ENCODE peak calls at places on chromosomes 3 and 15, in five cellular contexts. K is H1, U is A549, B is stomach, P is upper lobe of left lung. T is an unnamed sample.

GRCh38 chr15:75811616-75812015 is 31.6 kb upstream of the UBE2Q2 start:
- DNase-seq in K (no peak), U (no peak), B (no peak), P (no peak), T (no peak)

GRCh38 chr3:56970401-56971002 is 90.0 kb upstream of the SPATA12 start:
- DNase-seq in K (no peak), U (no peak), B (no peak), P (no peak), T (no peak)

GRCh38 chr3:152113413-152113812 is 155.3 kb upstream of the MBNL1 start:
- DNase-seq in K (no peak), U (no peak), B (no peak), P (no peak), T (no peak)

GRCh38 chr15:34084086-34084485 is 17.6 kb downstream of the EMC7 start:
- DNase-seq in K (no peak), U (no peak), B (no peak), P (no peak), T (no peak)

GRCh38 chr3:169666501-169667379 is 3.2 kb upstream of the MECOM start:
- DNase-seq in K (peak; percentile 60), U (no peak), B (peak; percentile 58), P (peak; percentile 78), T (no peak)

GRCh38 chr3:101829066-101829830 is 20.1 kb upstream of the NFKBIZ start:
- DNase-seq in K (no peak), U (no peak), B (peak; percentile 42), P (no peak), T (peak; percentile 79)

GRCh38 chr15:44726568-44727461 is 9.5 kb upstream of the TRIM69 start:
- DNase-seq in K (no peak), U (peak; percentile 35), B (peak; percentile 49), P (no peak), T (no peak)

GRCh38 chr3:47324278-47324865 is 41.6 kb downstream of the KLHL18 start:
- DNase-seq in K (peak; percentile 75), U (peak; percentile 50), B (peak; percentile 52), P (no peak), T (no peak)

GRCh38 chr15:28043625-28044520 is 55.2 kb downstream of the OCA2 start:
- DNase-seq in K (no peak), U (no peak), B (no peak), P (no peak), T (no peak)

GRCh38 chr3:58651268-58651667 is 15.3 kb downstream of the FAM3D start:
- DNase-seq in K (no peak), U (no peak), B (no peak), P (no peak), T (no peak)

GRCh38 chr3:77898621-77899020 is 858.7 kb downstream of the ROBO2 start:
- DNase-seq in K (no peak), U (no peak), B (no peak), P (no peak), T (no peak)

GRCh38 chr3:172646439-172647015 is 64.3 kb downstream of the NCEH1 start:
- DNase-seq in K (no peak), U (no peak), B (no peak), P (no peak), T (no peak)

GRCh38 chr3:131568460-131568859 is 65.7 kb upstream of the MRPL3 start:
- DNase-seq in K (no peak), U (no peak), B (no peak), P (no peak), T (no peak)

GRCh38 chr15:22888120-22888859 is 49.8 kb downstream of the NIPA2 start:
- DNase-seq in K (no peak), U (peak; percentile 71), B (no peak), P (no peak), T (no peak)

GRCh38 chr15:59335197-59335786 is 37.4 kb downstream of the MYO1E start:
- DNase-seq in K (no peak), U (no peak), B (no peak), P (no peak), T (no peak)

GRCh38 chr3:156160653-156161052 is 40.3 kb downstream of the KCNAB1 start:
- DNase-seq in K (no peak), U (no peak), B (no peak), P (no peak), T (no peak)

GRCh38 chr15:46848704-46849103 is 868.6 kb upstream of the SEMA6D start:
- DNase-seq in K (no peak), U (no peak), B (no peak), P (no peak), T (no peak)

GRCh38 chr3:108757404-108757982 is at the start of gene RETNLB:
- DNase-seq in K (no peak), U (no peak), B (peak; percentile 73), P (no peak), T (no peak)

GRCh38 chr15:65771870-65772269 is 20.2 kb downstream of the DENND4A start:
- DNase-seq in K (no peak), U (no peak), B (no peak), P (no peak), T (no peak)

GRCh38 chr15:49313650-49314049 is 109.4 kb upstream of the FGF7 start:
- DNase-seq in K (no peak), U (no peak), B (no peak), P (no peak), T (no peak)

GRCh38 chr3:192817053-192817452 is 89.7 kb upstream of the FGF12 start:
- DNase-seq in K (no peak), U (no peak), B (no peak), P (no peak), T (no peak)

GRCh38 chr3:38006445-38006995 is 15.9 kb downstream of the VILL start:
- DNase-seq in K (no peak), U (no peak), B (no peak), P (peak; percentile 83), T (no peak)

GRCh38 chr15:45795487-45796069 is 160.7 kb downstream of the SQOR start:
- DNase-seq in K (no peak), U (no peak), B (peak; percentile 31), P (no peak), T (no peak)

GRCh38 chr3:68007621-68008226 is 353.3 kb upstream of the SUCLG2 start:
- DNase-seq in K (peak; percentile 73), U (no peak), B (no peak), P (peak; percentile 69), T (no peak)

GRCh38 chr15:68666120-68666811 is 87.5 kb downstream of the CORO2B start:
- DNase-seq in K (peak; percentile 55), U (no peak), B (no peak), P (no peak), T (peak; percentile 55)

GRCh38 chr3:15284121-15284889 is 48.1 kb downstream of the SH3BP5 start:
- DNase-seq in K (no peak), U (no peak), B (no peak), P (no peak), T (no peak)
- H3K4me1 ChIP-seq in K (peaks cover 5% of the 10 kb centered on the region), U (peaks cover 4% of the 10 kb centered on the region), B (no peaks in the 10 kb centered on the region), P (peaks cover 71% of the 10 kb centered on the region), T (peaks cover 32% of the 10 kb centered on the region)

DNA sequence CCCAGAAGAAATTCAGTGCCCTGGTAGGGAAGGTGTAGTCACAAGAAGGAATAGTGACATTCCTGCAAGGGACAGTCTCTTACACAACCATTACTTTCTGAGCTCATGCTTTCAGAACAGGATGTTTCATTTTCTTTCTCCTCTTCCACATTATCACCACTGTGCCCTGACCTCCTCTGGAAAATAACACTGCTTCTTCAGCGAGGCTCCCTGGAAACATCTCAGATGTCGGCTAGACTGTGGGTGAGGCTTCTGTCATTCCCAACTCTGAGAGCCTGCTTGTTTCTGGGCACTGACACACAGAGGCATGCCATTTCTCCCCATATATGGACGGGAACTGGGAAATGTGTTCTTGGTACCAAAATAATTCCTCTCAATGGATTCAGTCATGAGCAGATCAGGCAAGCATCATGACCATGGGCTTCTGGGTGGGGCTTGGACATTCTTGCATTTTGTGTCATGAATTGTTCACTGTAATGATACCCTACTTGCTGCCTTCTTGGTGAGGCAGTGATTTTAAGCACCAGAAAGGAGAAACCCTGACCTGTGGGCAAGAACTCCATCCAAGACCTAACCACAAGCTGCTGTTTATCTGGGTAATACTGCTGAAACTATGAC is 14.3 kb upstream of the TNFAIP8L3 start:
- DNase-seq in K (no peak), U (no peak), B (no peak), P (no peak), T (no peak)
- TF ChIP-seq EP300 in K (no peak), U (no peak), B (no peak), P (no peak), T (peak; percentile 20)

DNA sequence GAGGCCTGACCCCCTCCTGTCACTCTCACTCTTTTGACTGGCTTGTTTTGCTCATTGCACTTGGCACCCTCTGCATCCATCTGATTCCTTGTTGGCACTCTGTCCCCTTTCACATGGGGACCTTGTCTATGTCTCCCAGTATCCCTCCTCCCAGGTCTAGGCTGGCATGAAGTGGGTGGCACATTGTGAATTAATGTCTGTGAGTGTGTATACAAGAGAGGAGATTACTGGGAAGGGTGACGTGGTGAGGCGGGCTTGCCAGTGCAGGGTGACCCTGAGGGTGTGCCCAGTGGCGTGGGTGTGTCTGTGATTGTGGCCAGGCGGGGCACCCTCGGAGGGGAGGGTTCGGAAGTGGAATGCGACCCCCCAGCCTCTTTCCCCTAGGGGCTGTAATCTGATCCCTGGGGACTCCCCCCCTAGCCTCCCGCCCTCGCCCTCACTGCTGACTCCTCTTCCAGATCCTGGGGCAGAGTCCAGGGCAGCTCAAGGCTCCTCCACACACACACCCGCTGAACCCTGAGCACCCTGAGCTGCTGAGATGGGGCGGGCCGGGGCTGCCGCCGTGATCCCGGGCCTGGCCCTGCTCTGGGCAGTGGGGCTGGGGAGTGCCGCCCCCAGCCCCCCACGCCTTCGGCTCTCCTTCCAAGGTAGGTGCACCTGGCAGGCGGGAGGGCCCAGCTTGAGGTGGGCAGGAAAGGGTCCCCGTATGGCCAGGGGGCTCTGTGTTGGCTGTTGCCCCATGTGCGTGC is at the start of gene SEMA3B:
- DNase-seq in K (no peak), U (peak; percentile 48), B (peak; percentile 93), P (peak; percentile 84), T (peak; percentile 78)
- TF ChIP-seq POLR2A in K (no peak), U (no peak), B (peak; percentile 22), P (no peak), T (no peak)

GRCh38 chr15:60375255-60375809 is 22.5 kb downstream of the ANXA2 start:
- DNase-seq in K (no peak), U (no peak), B (no peak), P (no peak), T (no peak)
- H3K4me1 ChIP-seq in K (peaks cover 5% of the 10 kb centered on the region), U (peaks cover 95% of the 10 kb centered on the region), B (peaks cover 55% of the 10 kb centered on the region), P (peaks cover 50% of the 10 kb centered on the region), T (peaks cover 99% of the 10 kb centered on the region)

DNA sequence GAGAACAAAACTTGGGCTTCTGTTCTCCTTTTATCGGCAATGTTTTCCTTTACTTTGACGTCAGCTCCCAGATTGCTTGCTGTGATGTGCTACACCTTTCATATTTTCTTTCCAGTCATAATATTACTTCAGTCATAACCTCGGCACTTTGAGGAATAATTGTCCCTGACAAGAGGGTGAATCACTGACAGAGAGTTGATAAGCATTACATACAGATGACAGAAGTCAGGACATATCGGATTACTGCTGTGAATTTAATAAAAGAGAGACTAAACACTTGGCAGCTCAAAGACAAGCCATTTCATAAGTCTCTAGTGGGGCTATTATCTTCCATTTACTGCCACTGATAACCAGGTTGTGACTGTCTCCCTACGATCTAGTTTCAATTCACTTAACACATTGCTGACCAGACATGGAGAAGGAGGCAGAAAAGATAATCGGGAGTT is 362.1 kb upstream of the ARRDC4 start:
- DNase-seq in K (no peak), U (no peak), B (no peak), P (no peak), T (no peak)
- TF ChIP-seq EP300 in K (no peak), U (no peak), B (no peak), P (no peak), T (no peak)

DNA sequence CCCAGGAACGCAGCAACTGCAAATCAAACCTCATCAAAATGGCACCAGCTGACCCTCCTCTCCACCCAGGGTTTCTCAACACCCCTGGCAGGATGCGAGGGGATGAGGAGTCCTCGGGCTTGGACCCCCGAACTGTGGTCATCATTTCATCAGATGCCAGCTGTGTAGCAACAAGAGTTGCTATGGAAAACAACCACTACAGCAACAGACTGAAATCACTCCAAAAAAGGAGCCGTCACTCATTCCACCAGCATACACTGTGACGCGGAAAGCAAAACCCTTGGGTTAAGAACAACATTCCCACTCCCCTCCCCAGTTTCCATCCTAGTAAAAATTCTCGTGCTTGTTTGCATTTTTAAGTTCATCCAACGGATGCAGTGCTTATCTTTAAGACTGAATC is 40.1 kb downstream of the VGLL4 start:
- DNase-seq in K (no peak), U (no peak), B (no peak), P (no peak), T (peak; percentile 89)
- TF ChIP-seq POLR2A in K (no peak), U (no peak), B (no peak), P (no peak), T (no peak)

T was measured in suprapubic skin.